ENCODE peak calls at places on chromosomes 6 and 20, in four cellular contexts. Q is GM12878, L is A549, Z is K562. P is an unnamed sample.

GRCh38 chr6:22363166-22363965 is 66.5 kb upstream of the PRL start:
- DNase-seq in Q (no peak), L (peak; percentile 6), Z (no peak), P (no peak)

GRCh38 chr6:169958510-169958909 is 207.1 kb downstream of the ERMARD start:
- DNase-seq in Q (no peak), L (no peak), Z (no peak), P (no peak)

GRCh38 chr20:32522775-32523612 is 62.1 kb downstream of the NOL4L start:
- DNase-seq in Q (no peak), L (no peak), Z (no peak), P (peak; percentile 55)

GRCh38 chr6:154555075-154555677 is 44.7 kb upstream of the CNKSR3 start:
- DNase-seq in Q (no peak), L (peak; percentile 61), Z (no peak), P (peak; percentile 8)

GRCh38 chr6:164034602-164035140 is 620.2 kb downstream of the QKI start:
- DNase-seq in Q (no peak), L (no peak), Z (no peak), P (no peak)

GRCh38 chr6:157732416-157733161 is 90.5 kb upstream of the SNX9 start:
- DNase-seq in Q (no peak), L (no peak), Z (no peak), P (no peak)

GRCh38 chr6:170129691-170130171 is 161.1 kb downstream of the DLL1 start:
- DNase-seq in Q (no peak), L (no peak), Z (no peak), P (no peak)

GRCh38 chr6:2841264-2842138 is at the start of gene SERPINB1:
- DNase-seq in Q (no peak), L (peak; percentile 90), Z (peak; percentile 93), P (peak; percentile 97)

GRCh38 chr6:16999486-17000436 is 102.1 kb upstream of the STMND1 start:
- DNase-seq in Q (no peak), L (peak; percentile 10), Z (no peak), P (peak; percentile 94)

GRCh38 chr6:44192428-44193041 is 24.2 kb upstream of the MYMX start:
- DNase-seq in Q (no peak), L (no peak), Z (peak; percentile 79), P (no peak)

GRCh38 chr6:7974553-7974931 is 64.0 kb upstream of the TXNDC5 start:
- DNase-seq in Q (no peak), L (no peak), Z (no peak), P (no peak)

GRCh38 chr6:7973603-7974002 is 63.0 kb upstream of the TXNDC5 start:
- DNase-seq in Q (no peak), L (peak; percentile 40), Z (no peak), P (no peak)

GRCh38 chr6:7975764-7976146 is 65.2 kb upstream of the TXNDC5 start:
- DNase-seq in Q (no peak), L (peak; percentile 16), Z (no peak), P (no peak)

GRCh38 chr6:7976485-7977010 is 66.0 kb upstream of the TXNDC5 start:
- DNase-seq in Q (no peak), L (no peak), Z (no peak), P (no peak)

DNA sequence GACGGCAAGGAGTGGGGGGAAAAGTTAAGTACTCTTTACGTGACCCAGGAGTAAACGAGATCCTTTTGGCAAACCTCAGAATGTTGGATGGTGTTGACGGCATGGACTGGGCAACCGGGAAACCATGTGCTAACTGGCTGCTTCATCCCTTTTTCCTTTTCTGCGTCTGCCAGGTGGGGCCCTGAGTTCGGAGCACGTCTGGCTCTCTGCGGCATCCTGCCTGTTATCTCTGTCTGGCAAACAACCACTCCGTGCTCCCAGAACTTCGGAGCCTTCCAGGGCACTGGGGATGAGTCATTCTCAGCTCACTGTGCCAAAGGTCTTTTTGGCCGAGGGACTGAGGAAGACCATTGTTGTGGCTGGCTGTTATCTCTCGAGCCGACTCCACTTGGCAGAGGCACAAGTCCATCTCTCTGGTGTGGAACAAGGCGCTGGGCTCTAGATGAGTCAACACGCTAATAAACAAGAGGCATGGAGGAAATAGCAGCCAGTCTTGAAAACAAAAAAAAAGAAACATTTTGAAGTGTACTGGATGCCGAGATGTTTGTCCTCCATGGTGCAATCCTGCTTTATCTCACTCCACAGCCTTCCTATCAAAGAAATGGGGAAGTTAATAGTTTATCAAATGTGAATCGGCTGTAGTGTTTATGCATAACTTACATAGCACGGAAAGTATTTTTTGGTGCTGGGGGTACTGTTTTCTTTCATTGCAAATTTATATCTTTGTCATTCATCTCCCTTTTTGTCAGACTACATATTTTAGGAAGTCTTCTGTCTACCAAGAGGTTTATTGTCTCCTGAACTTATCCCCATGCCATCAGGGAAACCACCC is 64.6 kb upstream of the TXNDC5 start:
- DNase-seq in Q (no peak), L (peak; percentile 93), Z (peak; percentile 89), P (peak; percentile 92)
- TF ChIP-seq ELK1 in Q (no peak), L (no peak), Z (no peak), P (no peak)

GRCh38 chr20:53623454-53624206 is 30.0 kb upstream of the ZNF217 start:
- DNase-seq in Q (peak; percentile 60), L (peak; percentile 88), Z (peak; percentile 77), P (peak; percentile 77)
- TF ChIP-seq ELK1 in Q (no peak), L (no peak), Z (no peak), P (no peak)

DNA sequence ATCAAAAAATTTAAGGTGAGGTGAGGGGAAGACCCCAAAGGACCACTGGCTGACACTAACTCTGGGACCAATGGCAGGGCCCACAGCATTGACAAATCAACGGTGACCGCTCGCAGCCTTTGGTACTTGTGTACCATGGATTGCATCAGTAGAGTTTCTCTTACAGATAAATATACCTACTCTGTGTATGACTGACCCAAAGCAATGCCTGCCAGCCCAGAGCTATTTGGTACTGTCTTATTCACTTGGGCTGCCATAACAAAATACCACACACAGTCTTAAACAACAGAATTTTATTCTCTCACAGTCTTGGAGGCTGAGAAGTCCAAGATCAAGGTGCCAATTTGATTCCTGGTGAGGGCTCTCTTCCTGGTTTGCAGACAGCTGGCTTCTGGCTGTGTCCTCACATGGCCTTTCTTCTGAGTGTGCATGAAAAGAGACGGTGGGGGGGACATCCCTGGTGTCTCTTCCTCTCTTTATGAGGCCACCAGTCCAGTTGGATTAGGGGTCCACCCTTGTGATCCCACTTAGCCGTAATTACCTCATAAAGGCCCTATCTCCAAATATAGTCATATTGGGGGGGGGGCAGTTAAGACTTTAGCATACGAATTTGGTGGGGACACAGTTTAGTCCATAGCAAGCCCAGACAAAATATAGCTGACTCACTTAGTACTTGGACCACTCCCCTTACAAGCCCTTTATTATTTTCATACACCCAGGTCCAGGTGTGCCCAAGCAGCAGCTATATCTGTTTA is 336.3 kb downstream of the CD83 start:
- DNase-seq in Q (no peak), L (no peak), Z (no peak), P (no peak)
- TF ChIP-seq ELK1 in Q (no peak), L (no peak), Z (no peak), P (no peak)

GRCh38 chr20:973785-974194 is 28.3 kb downstream of the RSPO4 start:
- DNase-seq in Q (peak; percentile 1), L (peak; percentile 60), Z (peak; percentile 60), P (peak; percentile 10)
- TF ChIP-seq ELK1 in Q (peak; percentile 57), L (no peak), Z (no peak), P (no peak)

DNA sequence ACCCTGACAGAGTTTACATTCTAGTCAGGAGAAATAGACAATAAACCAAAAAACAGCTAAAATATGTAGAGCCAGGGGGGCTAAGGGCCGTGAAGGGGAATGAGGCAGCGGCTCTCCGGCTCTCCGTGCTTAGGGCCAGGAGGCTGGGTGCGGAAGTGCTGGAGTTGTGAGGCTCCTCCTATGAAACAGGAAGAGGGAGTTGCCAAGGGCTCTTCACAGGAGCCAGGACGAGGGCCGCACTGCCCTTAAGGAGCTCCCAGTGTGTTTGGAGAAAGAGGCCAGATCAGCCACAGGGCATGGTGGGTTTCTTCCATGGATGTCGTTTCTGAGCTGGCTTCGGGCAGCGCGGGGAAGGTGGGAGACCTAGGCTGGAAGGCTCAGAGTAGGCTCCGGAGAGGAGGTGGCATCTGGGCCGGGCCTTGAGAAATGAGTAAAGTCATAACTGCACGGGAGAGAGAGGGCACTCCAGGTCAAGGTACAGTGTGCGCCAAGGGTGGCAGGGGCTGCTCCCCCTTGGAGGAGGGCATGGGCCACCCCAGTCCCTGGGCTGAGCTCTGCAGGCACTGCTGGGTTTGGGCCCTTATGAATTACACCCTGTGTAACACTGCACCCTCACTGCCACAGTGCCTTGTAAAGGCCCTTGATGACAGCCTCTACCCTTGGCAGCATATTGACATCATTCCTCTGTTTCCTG is 20.8 kb upstream of the MLN start:
- DNase-seq in Q (no peak), L (peak; percentile 44), Z (peak; percentile 35), P (peak; percentile 21)
- TF ChIP-seq ELK1 in Q (no peak), L (no peak), Z (no peak), P (no peak)

DNA sequence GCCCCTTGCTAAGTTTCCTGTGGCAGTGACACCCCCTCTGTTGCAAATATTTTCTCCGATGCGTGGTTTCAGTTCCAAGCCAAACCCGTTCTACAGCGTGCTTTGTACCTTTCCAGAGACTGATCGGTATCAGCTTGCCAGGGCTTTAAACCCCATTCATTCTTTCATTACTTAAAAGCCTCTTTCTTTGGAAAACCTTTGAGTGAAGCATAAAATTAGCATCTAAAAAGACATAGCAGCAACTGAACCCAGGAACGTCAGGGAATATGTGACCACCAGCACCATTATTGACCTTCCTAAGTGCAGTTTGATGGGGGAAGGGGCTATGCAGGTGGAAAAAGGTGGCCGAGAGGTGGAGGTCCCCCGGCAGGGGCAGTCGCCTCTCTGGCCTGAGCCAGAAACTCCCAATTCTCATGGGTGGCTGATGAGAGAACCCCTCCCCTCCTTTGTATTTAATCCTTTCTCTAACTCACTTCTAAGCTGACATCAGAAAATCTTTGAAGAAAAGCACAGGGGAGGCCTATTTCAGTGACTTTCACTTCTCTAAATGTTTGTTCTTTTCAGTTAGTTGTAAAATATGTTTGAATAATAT is 89.4 kb downstream of the RSPH3 start:
- DNase-seq in Q (peak; percentile 54), L (no peak), Z (no peak), P (no peak)
- TF ChIP-seq ELK1 in Q (no peak), L (no peak), Z (no peak), P (no peak)

DNA sequence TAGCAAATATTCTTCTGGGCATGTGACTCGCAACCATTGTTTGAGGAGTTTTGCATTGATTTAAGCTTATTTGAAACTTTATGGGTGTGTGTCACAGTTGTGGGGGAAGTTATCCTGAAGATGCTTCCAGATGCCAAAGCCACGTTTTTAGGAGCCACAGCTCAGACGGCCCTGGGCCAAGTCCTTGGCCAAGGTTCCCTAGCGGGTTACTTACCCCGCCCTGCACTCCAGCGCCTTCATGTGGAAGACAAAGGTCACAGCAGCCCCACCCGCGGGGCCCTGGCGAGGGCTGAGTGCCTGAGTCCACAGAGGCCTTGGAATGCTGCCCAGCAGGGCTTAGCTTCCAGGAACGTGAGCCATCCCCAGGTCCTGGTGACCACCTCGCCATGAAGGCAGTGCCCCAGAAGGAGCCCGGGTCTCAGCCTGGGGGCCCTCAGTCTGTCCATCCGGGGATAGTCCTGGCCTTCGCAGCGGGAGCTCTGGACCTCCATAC is 308.3 kb downstream of the CDH4 start:
- DNase-seq in Q (no peak), L (peak; percentile 42), Z (peak; percentile 62), P (peak; percentile 42)
- TF ChIP-seq ELK1 in Q (no peak), L (no peak), Z (no peak), P (no peak)

DNA sequence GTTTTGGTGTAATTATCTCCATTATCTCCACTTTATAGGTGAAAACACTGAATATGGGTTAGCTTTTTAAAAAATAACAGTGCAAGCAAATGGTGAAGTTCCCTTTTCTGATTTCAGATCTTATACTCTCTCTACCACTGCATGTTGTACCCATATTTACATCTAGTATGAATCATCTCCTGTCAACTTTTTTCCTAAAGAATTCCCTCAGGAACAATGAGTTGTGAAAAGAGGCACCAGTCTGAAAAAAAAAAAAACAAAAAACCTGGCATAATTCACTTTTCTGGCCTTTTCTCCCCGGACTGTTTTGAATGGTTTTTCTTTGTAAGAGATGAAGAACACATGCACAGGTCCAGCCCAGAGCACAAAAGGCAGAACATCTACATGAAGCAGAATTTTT is 596.0 kb downstream of the COL12A1 start:
- DNase-seq in Q (no peak), L (no peak), Z (no peak), P (no peak)
- TF ChIP-seq ELK1 in Q (no peak), L (no peak), Z (no peak), P (no peak)

GRCh38 chr20:41956316-41957050 is 338.3 kb upstream of the CHD6 start:
- DNase-seq in Q (no peak), L (peak; percentile 21), Z (peak; percentile 48), P (no peak)
- TF ChIP-seq ELK1 in Q (no peak), L (no peak), Z (no peak), P (no peak)